ENCODE peak calls at places on chromosomes 13 and 19, in nine cellular contexts. D is amygdala; Z is stimulated activated CD4-positive, alpha-beta T cell treated with anti-CD3 and anti-CD28 coated beads, Interleukin-1b, Interleukin-23, amount 100 ng/mL, for 1 hour; N is NB4; H is ecto neural progenitor cell; G is stimulated activated CD8-positive, alpha-beta memory T cell treated with anti-CD3 and anti-CD28 coated beads, Interleukin-15, amount 100 ng/mL, for 24 hours; Y is upper lobe of right lung; F is upper lobe of left lung; M is NCI-H446 treated with DMSO at 0.1 percent for 48 hours. S is an unnamed sample.

GRCh38 chr19:38892841-38893240 is 6.6 kb downstream of the SIRT2 start:
- DNase-seq in G (no peak), F (no peak), N (no peak), M (no peak), Y (no peak), Z (no peak), D (no peak), H (no peak), S (no peak)

GRCh38 chr13:86020350-86021002 is 221.3 kb upstream of the SLITRK6 start:
- DNase-seq in M (peak; percentile 21), D (no peak), F (no peak), H (no peak), N (no peak), Z (no peak), G (no peak), Y (no peak), S (no peak)

GRCh38 chr13:32019612-32020233 is 11.9 kb upstream of the FRY start:
- DNase-seq in D (no peak), N (peak; percentile 89), M (no peak), G (no peak), F (no peak), H (peak; percentile 58), Y (no peak), Z (no peak), S (peak; percentile 38)

GRCh38 chr13:114107686-114108081 is 24.7 kb downstream of the RASA3 start:
- DNase-seq in H (no peak), G (no peak), Z (no peak), D (no peak), N (no peak), Y (peak; percentile 65), F (peak; percentile 88), M (no peak), S (no peak)

GRCh38 chr13:75352641-75353327 is 129.2 kb downstream of the TBC1D4 start:
- DNase-seq in H (no peak), Z (no peak), M (no peak), G (no peak), Y (no peak), N (no peak), F (no peak), D (no peak), S (no peak)

GRCh38 chr13:58882556-58882955 is 1251.0 kb downstream of the PCDH17 start:
- DNase-seq in Z (no peak), N (no peak), G (no peak), F (no peak), H (no peak), D (no peak), M (no peak), Y (no peak), S (no peak)

GRCh38 chr13:105925496-105925895 is 610.0 kb downstream of the EFNB2 start:
- DNase-seq in G (no peak), Y (no peak), M (no peak), N (no peak), H (no peak), Z (no peak), D (no peak), F (no peak), S (no peak)

GRCh38 chr19:50830266-50831025 is 2.9 kb downstream of the KLK15 start:
- DNase-seq in M (no peak), D (no peak), H (no peak), N (no peak), G (no peak), Y (no peak), F (no peak), Z (no peak), S (no peak)

GRCh38 chr13:90640976-90641375 is 706.5 kb upstream of the MIR17HG start:
- DNase-seq in G (no peak), F (no peak), D (no peak), Y (no peak), Z (no peak), H (no peak), N (no peak), M (no peak), S (no peak)

GRCh38 chr13:38641164-38641948 is 45.5 kb upstream of the FREM2 start:
- DNase-seq in Y (no peak), G (no peak), H (no peak), M (no peak), D (no peak), F (no peak), Z (no peak), N (no peak), S (no peak)

GRCh38 chr19:55703790-55704215 is 28.8 kb downstream of the EPN1 start:
- DNase-seq in Y (peak; percentile 79), N (peak; percentile 16), Z (peak; percentile 29), G (peak; percentile 28), F (peak; percentile 90), H (peak; percentile 60), D (no peak), M (no peak), S (no peak)